ENCODE peak calls at places on chromosomes 13 and 19, in ten cellular contexts. A is naive thymus-derived CD4-positive, alpha-beta T cell; W is astrocyte of the spinal cord; V is skeletal muscle cell; S is aorta; R is CD4-positive, CD25-positive, alpha-beta regulatory T cell; G is mesenchymal stem cell; T is astrocyte of the cerebellum; F is breast epithelium; P is heart right ventricle. H is an unnamed sample.

GRCh38 chr13:26484196-26484595 is 73.3 kb upstream of the WASF3 start:
- DNase-seq in A (no peak), W (no peak), V (no peak), S (peak; percentile 17), R (no peak), G (no peak), T (no peak), F (no peak), P (no peak), H (no peak)

GRCh38 chr19:5775668-5776309 is 8.8 kb downstream of the PRR22 start:
- DNase-seq in A (no peak), W (no peak), V (peak; percentile 10), S (no peak), R (no peak), G (no peak), T (no peak), F (no peak), P (no peak), H (no peak)

GRCh38 chr13:21123956-21124355 is 52.4 kb downstream of the SKA3 start:
- DNase-seq in A (no peak), W (no peak), V (no peak), S (no peak), R (no peak), G (no peak), T (no peak), F (no peak), P (no peak), H (no peak)

GRCh38 chr13:40694426-40694825 is 28.0 kb upstream of the FOXO1 start:
- DNase-seq in A (no peak), W (no peak), V (no peak), S (no peak), R (no peak), G (no peak), T (no peak), F (no peak), P (no peak), H (no peak)

GRCh38 chr13:113415032-113415431 is 38.3 kb downstream of the ADPRHL1 start:
- DNase-seq in A (no peak), W (no peak), V (no peak), S (peak; percentile 64), R (no peak), G (no peak), T (no peak), F (no peak), P (no peak), H (no peak)

GRCh38 chr13:33751151-33751550 is 66.8 kb upstream of the RFC3 start:
- DNase-seq in A (no peak), W (peak; percentile 39), V (no peak), S (no peak), R (no peak), G (peak; percentile 66), T (no peak), F (no peak), P (no peak), H (peak; percentile 43)

GRCh38 chr13:97417698-97418097 is 16.3 kb upstream of the RAP2A start:
- DNase-seq in A (no peak), W (no peak), V (no peak), S (no peak), R (no peak), G (no peak), T (no peak), F (no peak), P (no peak), H (no peak)

GRCh38 chr19:6087074-6087506 is 23.2 kb downstream of the RFX2 start:
- DNase-seq in A (peak; percentile 25), W (no peak), V (no peak), S (no peak), R (no peak), G (no peak), T (no peak), F (no peak), P (no peak), H (no peak)

GRCh38 chr19:14476663-14477401 is 1.7 kb upstream of the PTGER1 start:
- DNase-seq in A (no peak), W (peak; percentile 59), V (peak; percentile 54), S (peak; percentile 78), R (no peak), G (peak; percentile 68), T (peak; percentile 37), F (no peak), P (no peak), H (no peak)

GRCh38 chr13:111514646-111515617 is 194.5 kb downstream of the TEX29 start:
- DNase-seq in A (no peak), W (no peak), V (no peak), S (no peak), R (no peak), G (no peak), T (no peak), F (peak; percentile 40), P (no peak), H (no peak)

GRCh38 chr19:1019980-1020867 is 699 bp downstream of the TMEM259 start:
- DNase-seq in A (no peak), W (no peak), V (no peak), S (no peak), R (no peak), G (no peak), T (no peak), F (no peak), P (peak; percentile 54), H (no peak)

GRCh38 chr19:35753634-35754364 is 3.0 kb downstream of the HSPB6 start:
- DNase-seq in A (no peak), W (no peak), V (no peak), S (peak; percentile 74), R (no peak), G (no peak), T (no peak), F (no peak), P (no peak), H (no peak)

GRCh38 chr13:33976965-33977364 is 159.0 kb downstream of the RFC3 start:
- DNase-seq in A (no peak), W (no peak), V (no peak), S (no peak), R (no peak), G (no peak), T (no peak), F (no peak), P (no peak), H (no peak)

GRCh38 chr13:66859934-66860867 is 369.9 kb downstream of the PCDH9 start:
- DNase-seq in A (no peak), W (no peak), V (no peak), S (no peak), R (no peak), G (peak; percentile 13), T (no peak), F (no peak), P (no peak), H (no peak)

GRCh38 chr13:30576528-30576927 is 41.2 kb upstream of the USPL1 start:
- DNase-seq in A (peak; percentile 50), W (peak; percentile 41), V (peak; percentile 31), S (no peak), R (peak; percentile 23), G (peak; percentile 48), T (no peak), F (no peak), P (no peak), H (no peak)

GRCh38 chr13:52399708-52400107 is 6.3 kb downstream of the THSD1 start:
- DNase-seq in A (no peak), W (no peak), V (no peak), S (no peak), R (no peak), G (no peak), T (no peak), F (no peak), P (no peak), H (no peak)

DNA sequence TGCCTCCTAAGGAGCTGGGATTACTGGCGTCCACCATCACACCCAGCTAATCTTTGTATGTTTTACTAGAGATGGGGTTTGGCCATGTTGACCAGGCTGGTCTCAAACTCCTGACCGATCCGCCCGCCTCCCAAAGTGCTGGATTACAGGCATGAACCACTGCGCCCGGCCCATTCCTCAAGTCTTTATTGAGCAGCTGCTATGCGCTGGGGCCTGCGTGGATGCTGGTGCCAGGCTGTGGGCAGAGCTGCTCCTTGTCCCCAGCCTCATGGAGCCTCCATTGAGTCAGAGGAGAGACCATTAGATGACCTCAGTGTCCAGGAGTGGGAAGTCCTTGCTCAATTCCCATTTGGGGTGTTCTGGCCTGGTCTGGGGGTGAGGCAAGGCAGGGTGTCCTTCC is 4.2 kb downstream of the ANGPTL4 start:
- DNase-seq in A (no peak), W (no peak), V (no peak), S (no peak), R (no peak), G (peak; percentile 21), T (no peak), F (no peak), P (no peak), H (no peak)
- H3K4me3 ChIP-seq in A (no peak overlapping the region), W (no peak overlapping the region), V (no peak overlapping the region), S (no peak overlapping the region), R (no peak overlapping the region), G (no peak overlapping the region), T (no peak overlapping the region), F (no peak overlapping the region), P (no peak overlapping the region), H (no peak overlapping the region)

GRCh38 chr19:12913011-12913561 is 6.0 kb downstream of the SYCE2 start:
- DNase-seq in A (no peak), W (peak; percentile 37), V (peak; percentile 47), S (peak; percentile 89), R (no peak), G (peak; percentile 6), T (peak; percentile 32), F (peak; percentile 90), P (peak; percentile 75), H (peak; percentile 23)
- H3K4me3 ChIP-seq in A (no peak overlapping the region), W (no peak overlapping the region), V (no peak overlapping the region), S (no peak overlapping the region), R (no peak overlapping the region), G (peak overlapping the region; percentile 42), T (no peak overlapping the region), F (peak overlapping the region; percentile 40), P (peak overlapping the region; percentile 40), H (peak overlapping the region; percentile 26)

DNA sequence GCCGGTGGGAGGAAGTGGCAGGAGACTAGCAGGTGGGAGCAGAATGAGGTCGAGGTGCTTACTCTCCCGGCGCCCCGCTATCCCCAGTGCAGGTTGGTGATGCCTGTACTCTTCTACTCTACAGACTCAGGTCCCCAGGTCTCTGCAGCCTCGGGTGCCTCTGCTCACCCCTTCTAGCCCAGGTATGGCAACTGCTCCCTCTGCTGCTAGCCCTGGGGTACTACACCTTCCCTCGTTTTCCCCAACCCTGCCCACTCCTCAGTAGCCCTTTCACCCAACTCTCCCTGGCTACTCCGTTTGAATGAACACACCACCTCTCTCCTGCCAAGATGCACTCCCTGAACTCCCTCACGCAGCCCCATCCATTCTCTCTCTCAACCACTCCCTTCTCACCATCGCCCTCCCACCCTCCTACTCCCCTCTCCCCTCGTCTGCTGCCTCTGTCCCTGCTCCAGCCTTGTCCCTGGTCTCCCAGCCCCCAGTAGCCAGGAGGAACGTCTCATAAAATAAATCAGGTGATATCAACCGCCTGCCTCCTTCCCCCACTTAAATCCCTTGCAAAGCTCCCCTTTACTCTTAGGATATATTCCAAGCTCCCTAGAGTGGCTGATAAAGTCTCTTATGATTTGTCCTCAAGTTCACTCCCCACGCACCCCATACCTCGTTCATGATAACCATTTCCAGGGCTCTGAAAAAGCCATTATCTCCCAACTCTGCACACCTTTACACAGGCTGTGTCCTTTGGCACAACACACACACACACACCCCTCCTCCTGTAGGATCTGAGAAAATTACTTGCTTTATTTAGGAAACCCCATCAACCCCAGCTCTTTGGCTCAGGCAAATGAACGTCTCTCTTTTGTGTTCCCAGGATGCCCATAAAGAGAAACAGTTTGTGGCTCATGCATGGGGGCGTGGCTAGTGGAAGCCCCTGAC is 8.2 kb upstream of the MEIS3 start:
- DNase-seq in A (peak; percentile 79), W (peak; percentile 33), V (no peak), S (no peak), R (peak; percentile 69), G (peak; percentile 72), T (no peak), F (peak; percentile 67), P (peak; percentile 47), H (no peak)
- H3K4me3 ChIP-seq in A (peak overlapping the region; percentile 50), W (peak overlapping the region; percentile 15), V (peak overlapping the region; percentile 34), S (no peak overlapping the region), R (peak overlapping the region; percentile 32), G (peak overlapping the region; percentile 45), T (no peak overlapping the region), F (peak overlapping the region; percentile 22), P (no peak overlapping the region), H (peak overlapping the region; percentile 21)

GRCh38 chr19:48321372-48321621 is 4.1 kb upstream of the EMP3 start:
- DNase-seq in A (peak; percentile 87), W (peak; percentile 91), V (peak; percentile 75), S (peak; percentile 98), R (peak; percentile 88), G (peak; percentile 95), T (peak; percentile 66), F (peak; percentile 100), P (peak; percentile 98), H (peak; percentile 79)
- H3K4me3 ChIP-seq in A (peak overlapping the region; percentile 78), W (peak overlapping the region; percentile 53), V (peak overlapping the region; percentile 53), S (peak overlapping the region; percentile 17), R (peak overlapping the region; percentile 72), G (peak overlapping the region; percentile 83), T (peak overlapping the region; percentile 41), F (peak overlapping the region; percentile 73), P (peak overlapping the region; percentile 58), H (peak overlapping the region; percentile 57)